ENCODE peak calls at places on chromosomes 13 and 19, in ten cellular contexts. Z, V, J, S, Y, C, F, L, W and D are unnamed samples.

GRCh38 chr19:3176715-3177501 is 1.7 kb upstream of the S1PR4 start:
- DNase-seq in Z (peak), V (no peak), J (no peak), S (peak), Y (no peak), C (peak), F (no peak), L (no peak), W (no peak), D (no peak)

GRCh38 chr13:25429466-25429865 is 57.7 kb downstream of the ATP8A2 start:
- DNase-seq in Z (no peak), V (no peak), J (no peak), S (no peak), Y (no peak), C (no peak), F (no peak), L (no peak), W (no peak), D (no peak)

GRCh38 chr19:46674416-46675178 is 13.6 kb upstream of the DACT3 start:
- DNase-seq in Z (no peak), V (no peak), J (no peak), S (no peak), Y (no peak), C (no peak), F (no peak), L (no peak), W (no peak), D (no peak)

GRCh38 chr19:17488593-17489391 is 18.5 kb downstream of the SLC27A1 start:
- DNase-seq in Z (no peak), V (peak), J (no peak), S (peak), Y (no peak), C (no peak), F (peak), L (peak), W (peak), D (peak)

GRCh38 chr13:91148098-91148497 is 199.4 kb upstream of the MIR17HG start:
- DNase-seq in Z (no peak), V (no peak), J (no peak), S (no peak), Y (no peak), C (no peak), F (no peak), L (no peak), W (no peak), D (no peak)

GRCh38 chr19:58352760-58353671 is at the start of gene A1BG:
- DNase-seq in Z (no peak), V (no peak), J (no peak), S (peak), Y (no peak), C (no peak), F (no peak), L (no peak), W (no peak), D (no peak)

GRCh38 chr13:20847298-20847697 is 55.2 kb downstream of the XPO4 start:
- DNase-seq in Z (no peak), V (no peak), J (no peak), S (no peak), Y (no peak), C (peak), F (no peak), L (no peak), W (no peak), D (no peak)

GRCh38 chr13:107568181-107568580 is 647.2 kb downstream of the LIG4 start:
- DNase-seq in Z (peak), V (no peak), J (no peak), S (no peak), Y (no peak), C (no peak), F (no peak), L (no peak), W (no peak), D (no peak)

GRCh38 chr19:47107953-47108746 is 5.4 kb downstream of the ZC3H4 start:
- DNase-seq in Z (peak), V (no peak), J (no peak), S (no peak), Y (no peak), C (peak), F (no peak), L (no peak), W (no peak), D (no peak)

GRCh38 chr19:756232-756631 is 5.3 kb downstream of the MISP start:
- DNase-seq in Z (peak), V (no peak), J (no peak), S (no peak), Y (no peak), C (peak), F (no peak), L (no peak), W (no peak), D (no peak)

GRCh38 chr13:98233127-98233526 is 56.1 kb upstream of the RNF113B start:
- DNase-seq in Z (no peak), V (no peak), J (no peak), S (no peak), Y (no peak), C (no peak), F (no peak), L (no peak), W (no peak), D (no peak)

GRCh38 chr19:54896036-54896435 is 9.9 kb upstream of the NCR1 start:
- DNase-seq in Z (no peak), V (no peak), J (no peak), S (no peak), Y (no peak), C (no peak), F (no peak), L (no peak), W (no peak), D (no peak)

GRCh38 chr13:43546260-43546659 is 240.5 kb downstream of the ENOX1 start:
- DNase-seq in Z (no peak), V (no peak), J (no peak), S (no peak), Y (no peak), C (peak), F (no peak), L (peak), W (no peak), D (no peak)

GRCh38 chr13:112731667-112732616 is 42.1 kb downstream of the ATP11A start:
- DNase-seq in Z (no peak), V (no peak), J (no peak), S (no peak), Y (no peak), C (no peak), F (no peak), L (no peak), W (no peak), D (no peak)

GRCh38 chr13:112249644-112250610 is 126.2 kb upstream of the SPACA7 start:
- DNase-seq in Z (no peak), V (no peak), J (peak), S (no peak), Y (no peak), C (no peak), F (no peak), L (no peak), W (no peak), D (no peak)

DNA sequence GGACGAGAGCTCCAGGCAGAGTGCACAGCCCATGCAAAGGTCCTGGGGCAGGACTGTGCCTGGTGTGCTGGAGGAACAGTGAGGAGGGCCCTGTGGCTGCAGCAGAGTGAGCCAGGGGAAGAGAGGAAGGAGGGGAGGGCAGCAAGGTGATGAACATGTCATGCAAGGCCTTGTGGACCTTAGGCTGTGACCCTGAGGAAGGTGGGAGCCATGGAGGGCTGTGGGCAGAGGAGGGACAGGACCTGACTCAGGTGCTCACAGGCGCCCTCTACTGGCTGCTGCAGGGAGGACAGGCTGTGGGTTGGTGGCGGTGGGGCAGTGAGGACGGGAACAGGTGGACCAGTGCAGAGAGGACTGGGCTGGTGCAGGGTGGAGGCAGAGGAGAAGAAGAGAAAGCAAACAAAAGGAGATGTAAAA is 170.3 kb downstream of the PTPRS start:
- DNase-seq in Z (no peak), V (no peak), J (no peak), S (peak), Y (no peak), C (no peak), F (peak), L (no peak), W (no peak), D (no peak)
- TF ChIP-seq CTCF in Z (peak), V (peak), J (peak), S (peak), Y (peak), C (peak), F (peak), L (peak), W (peak), D (peak)

GRCh38 chr13:38223093-38223492 is 126.6 kb upstream of the UFM1 start:
- DNase-seq in Z (peak), V (no peak), J (no peak), S (no peak), Y (no peak), C (peak), F (no peak), L (no peak), W (no peak), D (no peak)
- TF ChIP-seq CTCF in Z (peak), V (peak), J (no peak), S (no peak), Y (no peak), C (peak), F (no peak), L (no peak), W (no peak), D (no peak)

GRCh38 chr19:39516270-39516669 is 1.3 kb downstream of the SELENOV start:
- DNase-seq in Z (no peak), V (no peak), J (no peak), S (no peak), Y (no peak), C (no peak), F (no peak), L (no peak), W (no peak), D (no peak)
- TF ChIP-seq CTCF in Z (no peak), V (no peak), J (no peak), S (no peak), Y (no peak), C (no peak), F (no peak), L (no peak), W (no peak), D (no peak)

DNA sequence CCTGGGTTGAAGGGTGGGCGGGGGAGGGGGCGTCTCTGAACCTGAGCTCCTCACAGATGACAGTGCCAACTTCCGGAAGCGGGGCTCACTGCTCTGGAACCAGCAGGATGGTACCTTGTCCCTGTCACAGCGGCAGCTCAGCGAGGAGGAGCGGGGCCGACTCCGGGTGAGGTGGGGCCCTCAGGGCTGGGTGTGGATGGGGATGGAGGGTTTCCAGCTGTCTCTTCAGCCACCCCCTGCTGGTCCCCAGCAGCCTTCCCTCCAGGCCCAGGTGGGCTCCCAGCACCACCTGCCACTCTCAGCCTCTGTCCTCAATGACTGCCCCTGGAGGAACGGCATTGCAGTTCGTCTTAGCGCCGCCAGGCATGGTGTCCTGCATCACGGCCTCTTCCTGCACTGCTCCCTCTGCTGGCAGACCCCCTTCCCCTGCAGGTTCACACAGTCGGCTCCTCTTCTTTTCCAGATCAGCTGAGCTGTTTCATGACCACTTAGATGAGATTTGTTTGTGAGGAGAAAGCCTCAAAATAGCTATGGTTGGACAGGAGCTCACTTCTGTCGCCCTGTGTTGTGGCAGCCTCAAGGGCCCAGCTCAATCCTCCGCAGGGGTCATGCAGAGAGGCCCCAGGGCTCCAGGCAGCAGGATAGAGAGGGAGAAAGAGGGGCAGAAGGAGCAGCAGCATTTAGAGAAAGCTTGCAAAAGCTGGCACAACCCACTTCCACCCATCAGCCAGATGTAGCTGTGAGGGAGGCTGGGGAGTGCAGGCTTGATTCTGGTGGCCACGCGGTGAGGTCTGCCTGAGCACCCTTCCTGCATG is 2.5 kb upstream of the GARIN5A start:
- DNase-seq in Z (peak), V (no peak), J (no peak), S (no peak), Y (no peak), C (peak), F (no peak), L (no peak), W (no peak), D (no peak)
- TF ChIP-seq CTCF in Z (peak), V (peak), J (no peak), S (peak), Y (peak), C (peak), F (no peak), L (no peak), W (peak), D (peak)

GRCh38 chr19:31461814-31462539 is 112.7 kb upstream of the TSHZ3 start:
- DNase-seq in Z (no peak), V (no peak), J (peak), S (no peak), Y (no peak), C (peak), F (no peak), L (no peak), W (no peak), D (no peak)
- TF ChIP-seq CTCF in Z (peak), V (no peak), J (no peak), S (no peak), Y (no peak), C (peak), F (no peak), L (no peak), W (no peak), D (no peak)

GRCh38 chr19:4213116-4213515 is 16.2 kb upstream of the EBI3 start:
- DNase-seq in Z (no peak), V (no peak), J (no peak), S (no peak), Y (no peak), C (no peak), F (no peak), L (no peak), W (no peak), D (no peak)

GRCh38 chr19:4210166-4210731 is 19.1 kb upstream of the EBI3 start:
- DNase-seq in Z (no peak), V (no peak), J (no peak), S (no peak), Y (no peak), C (no peak), F (no peak), L (no peak), W (no peak), D (no peak)

GRCh38 chr19:4206818-4207484 is 22.4 kb upstream of the EBI3 start:
- DNase-seq in Z (peak), V (no peak), J (no peak), S (no peak), Y (no peak), C (peak), F (no peak), L (no peak), W (no peak), D (no peak)

GRCh38 chr19:4208385-4209094 is 20.8 kb upstream of the EBI3 start:
- DNase-seq in Z (peak), V (peak), J (no peak), S (no peak), Y (no peak), C (peak), F (no peak), L (no peak), W (no peak), D (peak)
- TF ChIP-seq CTCF in Z (peak), V (peak), J (no peak), S (no peak), Y (peak), C (peak), F (no peak), L (no peak), W (peak), D (peak)

GRCh38 chr19:30076101-30076551 is 134.1 kb downstream of the URI1 start:
- DNase-seq in Z (no peak), V (no peak), J (no peak), S (no peak), Y (no peak), C (no peak), F (no peak), L (no peak), W (no peak), D (no peak)
- TF ChIP-seq CTCF in Z (no peak), V (no peak), J (no peak), S (no peak), Y (no peak), C (no peak), F (no peak), L (no peak), W (no peak), D (no peak)